ENCODE peak calls at places on chromosomes 12 and 14, in eight cellular contexts. S is transverse colon, M is suprapubic skin, T is esophagus muscularis mucosa, L is spleen, I is HepG2, G is K562, Q is GM12878. K is an unnamed sample.

GRCh38 chr12:99043319-99043914 is 398.3 kb downstream of the APAF1 start:
- DNase-seq in I (peak; percentile 45), M (no peak), S (peak; percentile 37), L (peak; percentile 70), Q (peak; percentile 28), G (peak; percentile 56), T (no peak), K (peak; percentile 20)

GRCh38 chr14:99357856-99358390 is 85.9 kb upstream of the BCL11B start:
- DNase-seq in S (no peak), T (no peak), M (no peak), I (no peak), G (no peak), Q (no peak), L (no peak), K (no peak)

GRCh38 chr12:22609501-22609900 is 15.5 kb upstream of the ETNK1 start:
- DNase-seq in G (no peak), M (no peak), T (no peak), Q (no peak), I (no peak), S (no peak), L (no peak), K (no peak)

GRCh38 chr14:57871487-57872080 is 5.7 kb upstream of the SLC35F4 start:
- DNase-seq in T (no peak), L (no peak), M (no peak), G (peak; percentile 14), S (no peak), I (peak; percentile 26), Q (peak; percentile 2), K (no peak)

GRCh38 chr12:4439736-4440135 is 5.9 kb downstream of the FGF6 start:
- DNase-seq in G (no peak), Q (no peak), M (peak; percentile 35), L (no peak), S (no peak), T (no peak), I (no peak), K (no peak)

GRCh38 chr12:43069768-43070221 is 480.2 kb upstream of the PRICKLE1 start:
- DNase-seq in L (no peak), I (no peak), M (no peak), Q (peak; percentile 3), T (no peak), S (no peak), G (no peak), K (no peak)

GRCh38 chr12:2092354-2092753 is 39.6 kb downstream of the CACNA1C start:
- DNase-seq in L (no peak), T (no peak), S (no peak), I (no peak), M (no peak), G (no peak), Q (no peak), K (no peak)

GRCh38 chr12:79945455-79945854 is 10.6 kb upstream of the PPP1R12A start:
- DNase-seq in G (no peak), I (no peak), Q (no peak), T (no peak), M (no peak), L (no peak), S (no peak), K (no peak)

GRCh38 chr12:67772276-67773169 is 124.0 kb downstream of the DYRK2 start:
- DNase-seq in G (no peak), T (no peak), M (no peak), L (no peak), S (no peak), Q (no peak), I (no peak), K (no peak)

GRCh38 chr14:87489196-87489819 is 503.7 kb downstream of the GALC start:
- DNase-seq in I (no peak), G (no peak), Q (no peak), M (no peak), L (no peak), S (no peak), T (no peak), K (no peak)

GRCh38 chr14:20680363-20680762 is 4.0 kb upstream of the RNASE4 start:
- DNase-seq in M (no peak), G (no peak), L (no peak), T (no peak), S (no peak), Q (no peak), I (no peak), K (no peak)

GRCh38 chr14:96525452-96525851 is 23.3 kb downstream of the PAPOLA start:
- DNase-seq in I (no peak), Q (no peak), L (no peak), G (no peak), T (no peak), S (no peak), M (no peak), K (no peak)

GRCh38 chr12:66189476-66189823 is 436 bp downstream of the IRAK3 start:
- DNase-seq in I (no peak), G (no peak), S (no peak), T (no peak), L (no peak), Q (no peak), M (no peak), K (no peak)

GRCh38 chr12:129570796-129571400 is 332.9 kb downstream of the TMEM132D start:
- DNase-seq in M (no peak), I (no peak), S (no peak), T (no peak), L (no peak), Q (no peak), G (no peak), K (no peak)

GRCh38 chr14:53841109-53842099 is 115.2 kb downstream of the BMP4 start:
- DNase-seq in M (no peak), I (no peak), L (no peak), Q (no peak), T (peak; percentile 78), S (no peak), G (no peak), K (no peak)

GRCh38 chr12:121637231-121637914 is 11.0 kb downstream of the ORAI1 start:
- DNase-seq in Q (no peak), L (peak; percentile 95), G (no peak), I (no peak), S (peak; percentile 50), M (no peak), T (no peak), K (no peak)

GRCh38 chr12:120254809-120255208 is 10.7 kb downstream of the PXN start:
- DNase-seq in I (no peak), Q (no peak), G (no peak), M (no peak), T (no peak), L (no peak), S (no peak), K (no peak)

GRCh38 chr12:46472893-46473633 is 100.5 kb upstream of the SLC38A2 start:
- DNase-seq in M (no peak), L (no peak), I (peak; percentile 60), Q (no peak), T (no peak), S (no peak), G (no peak), K (no peak)

GRCh38 chr12:63862187-63863107 is 17.9 kb downstream of the SRGAP1 start:
- DNase-seq in I (peak; percentile 83), L (no peak), T (peak; percentile 8), Q (no peak), G (no peak), S (peak; percentile 76), M (no peak), K (peak; percentile 24)

GRCh38 chr12:117112268-117112595 is 13.0 kb upstream of the TESC start:
- DNase-seq in S (no peak), I (no peak), L (no peak), T (no peak), G (no peak), Q (no peak), M (no peak), K (no peak)

DNA sequence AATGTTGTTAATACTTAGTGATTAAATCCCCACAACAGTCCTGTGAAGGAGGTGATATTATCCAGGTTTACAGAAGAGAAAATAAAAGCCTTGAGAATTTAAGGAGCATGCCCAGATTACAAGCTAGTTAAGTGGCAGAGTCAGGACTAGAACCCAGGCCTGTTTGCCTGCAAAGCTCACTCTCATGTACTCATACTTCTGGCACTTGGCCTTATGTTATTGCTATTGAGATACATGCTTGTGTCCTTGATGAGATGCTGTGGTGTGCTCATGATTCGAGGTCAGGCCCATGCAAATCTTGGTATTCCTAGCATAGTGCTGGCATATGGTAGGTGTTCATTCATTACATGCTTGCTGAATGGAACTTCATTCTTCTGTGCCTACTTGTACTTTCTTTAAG is 7.6 kb upstream of the EID3 start:
- DNase-seq in M (no peak), L (no peak), I (no peak), G (no peak), T (no peak), Q (no peak), S (no peak), K (no peak)
- TF ChIP-seq POLR2AphosphoS5 in M (no peak), L (no peak), I (no peak), G (no peak), T (peak; percentile 42), Q (no peak), S (no peak), K (no peak)

DNA sequence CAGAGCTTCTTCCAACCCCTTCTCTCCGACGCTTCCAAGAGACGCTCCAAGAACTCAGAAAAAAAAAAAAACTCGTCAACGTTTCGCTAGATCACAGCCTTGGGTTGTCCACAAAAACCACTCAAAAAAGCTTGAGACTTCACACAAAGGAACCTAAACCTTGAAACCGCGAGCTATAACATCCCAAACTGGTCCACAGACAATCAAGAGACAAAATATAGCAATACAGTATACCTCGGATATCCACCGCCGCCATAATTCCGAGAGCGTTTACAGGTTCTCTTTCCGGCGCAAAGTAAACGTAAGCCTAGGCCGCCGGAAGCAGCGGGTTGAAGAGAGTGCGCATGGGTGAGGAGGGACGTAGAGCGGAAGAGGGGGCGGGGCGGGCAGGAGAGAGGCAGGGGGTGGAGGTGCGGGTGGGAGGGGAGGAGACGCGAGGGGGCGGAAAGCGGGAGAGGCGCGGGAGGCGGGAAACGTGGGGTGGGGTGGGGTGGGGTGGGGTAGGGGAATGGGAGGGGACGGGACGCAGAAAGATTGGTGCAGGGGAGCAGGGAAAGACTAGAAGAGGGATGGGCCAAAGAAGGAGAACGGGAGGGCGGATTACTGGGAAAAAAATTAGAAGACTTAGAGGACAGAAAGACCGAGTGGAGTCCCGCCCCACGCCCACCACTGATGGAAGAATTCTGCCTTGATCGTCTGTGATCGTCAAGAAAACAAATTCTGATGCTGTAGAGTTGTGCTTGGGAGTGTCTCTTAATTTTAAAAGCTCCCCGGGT is at the start of gene MED6:
- DNase-seq in L (peak; percentile 97), Q (peak; percentile 69), S (peak; percentile 96), G (peak; percentile 92), I (peak; percentile 89), M (peak; percentile 94), T (peak; percentile 96), K (peak; percentile 91)
- TF ChIP-seq POLR2A in L (no peak), Q (peak; percentile 81), S (peak; percentile 43), G (peak; percentile 83), I (peak; percentile 85), M (peak; percentile 15), T (no peak), K (no peak)

DNA sequence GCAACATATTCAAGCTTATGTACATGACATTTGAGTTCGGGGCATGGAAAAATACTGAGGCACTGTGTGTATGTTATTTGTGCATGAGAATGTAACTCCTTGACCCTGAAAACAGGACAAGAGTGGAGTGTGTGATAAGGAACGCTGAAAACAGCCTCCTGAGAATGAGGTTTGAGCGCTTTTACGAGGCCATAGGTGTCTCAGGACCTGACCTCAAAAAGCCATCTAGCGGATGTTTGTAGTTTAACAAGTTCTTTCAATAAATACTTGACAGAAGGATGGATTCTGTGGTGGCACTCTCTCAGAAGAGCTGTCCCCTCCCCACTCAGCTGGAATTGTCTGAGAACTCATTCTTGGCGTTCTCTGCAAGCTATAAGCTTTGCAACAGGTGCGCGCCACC is 350.5 kb upstream of the TMTC1 start:
- DNase-seq in Q (no peak), T (no peak), G (peak; percentile 15), I (peak; percentile 24), S (no peak), L (no peak), M (no peak), K (no peak)
- TF ChIP-seq CTCF in Q (no peak), T (no peak), G (peak; percentile 28), I (peak; percentile 59), S (no peak), L (no peak), M (no peak), K (no peak)

GRCh38 chr12:124774462-124775167 is 89.0 kb downstream of the SCARB1 start:
- DNase-seq in T (no peak), G (no peak), S (peak; percentile 48), M (no peak), L (no peak), Q (peak; percentile 100), I (no peak), K (no peak)
- TF ChIP-seq POLR2AphosphoS5 in T (no peak), G (no peak), S (no peak), M (no peak), L (no peak), Q (peak; percentile 73), I (no peak), K (no peak)